ENCODE peak calls at places on chromosomes 11 and 22, in ten cellular contexts. J is stomach, Z is PC-3, M is GM12865, T is neural progenitor cell, H is fibroblast of mammary gland, Q is PC-9, N is cardiac fibroblast, S is lung, G is right lobe of liver. E is an unnamed sample.

GRCh38 chr11:57491371-57492061 is 24.0 kb downstream of the SLC43A1 start:
- DNase-seq in J (peak; percentile 50), Z (no peak), M (peak; percentile 62), T (peak; percentile 72), H (peak; percentile 36), Q (no peak), N (peak; percentile 36), S (no peak), G (no peak), E (no peak)

GRCh38 chr11:117072517-117073218 is 25.6 kb downstream of the SIK3 start:
- DNase-seq in J (no peak), Z (peak; percentile 98), M (peak; percentile 44), T (no peak), H (peak; percentile 96), Q (peak; percentile 38), N (peak; percentile 91), S (no peak), G (no peak), E (peak; percentile 87)

GRCh38 chr11:86798988-86799387 is 1.4 kb upstream of the PRSS23 start:
- DNase-seq in J (no peak), Z (peak; percentile 33), M (no peak), T (no peak), H (peak; percentile 65), Q (no peak), N (peak; percentile 92), S (no peak), G (no peak), E (peak; percentile 65)

GRCh38 chr11:47378011-47378835 is at the start of gene SPI1:
- DNase-seq in J (peak; percentile 60), Z (no peak), M (peak; percentile 90), T (no peak), H (no peak), Q (no peak), N (no peak), S (peak; percentile 78), G (peak; percentile 74), E (no peak)

GRCh38 chr22:29626497-29627195 is 23.2 kb downstream of the NF2 start:
- DNase-seq in J (no peak), Z (peak; percentile 82), M (no peak), T (no peak), H (peak; percentile 96), Q (no peak), N (peak; percentile 96), S (no peak), G (no peak), E (peak; percentile 85)

GRCh38 chr11:282171-282570 is 4.0 kb downstream of the NLRP6 start:
- DNase-seq in J (no peak), Z (no peak), M (no peak), T (no peak), H (no peak), Q (no peak), N (no peak), S (no peak), G (no peak), E (no peak)

GRCh38 chr11:19393941-19394340 is 153.2 kb upstream of the E2F8 start:
- DNase-seq in J (no peak), Z (no peak), M (no peak), T (no peak), H (peak; percentile 89), Q (no peak), N (peak; percentile 80), S (no peak), G (no peak), E (no peak)

GRCh38 chr11:17839450-17839849 is 104.9 kb downstream of the KCNC1 start:
- DNase-seq in J (no peak), Z (no peak), M (no peak), T (no peak), H (no peak), Q (no peak), N (no peak), S (no peak), G (no peak), E (no peak)

GRCh38 chr11:67506426-67507032 is 1.4 kb upstream of the PITPNM1 start:
- DNase-seq in J (peak; percentile 43), Z (no peak), M (no peak), T (no peak), H (no peak), Q (no peak), N (no peak), S (no peak), G (no peak), E (no peak)

GRCh38 chr11:110251837-110252236 is 44.6 kb downstream of the RDX start:
- DNase-seq in J (peak; percentile 49), Z (peak; percentile 99), M (no peak), T (no peak), H (peak; percentile 72), Q (peak; percentile 58), N (peak; percentile 74), S (no peak), G (no peak), E (peak; percentile 60)

GRCh38 chr11:75428301-75428724 is 4.7 kb downstream of the KLHL35 start:
- DNase-seq in J (peak; percentile 91), Z (peak; percentile 99), M (peak; percentile 50), T (peak; percentile 76), H (peak; percentile 86), Q (peak; percentile 95), N (peak; percentile 95), S (peak; percentile 86), G (peak; percentile 85), E (peak; percentile 67)

GRCh38 chr11:95068549-95068948 is 1.8 kb downstream of the SRSF8 start:
- DNase-seq in J (peak; percentile 81), Z (peak; percentile 97), M (peak; percentile 94), T (peak; percentile 67), H (peak; percentile 97), Q (peak; percentile 64), N (peak; percentile 97), S (peak; percentile 84), G (peak; percentile 69), E (peak; percentile 88)

GRCh38 chr11:7321708-7322448 is 70.2 kb downstream of the SYT9 start:
- DNase-seq in J (no peak), Z (no peak), M (no peak), T (no peak), H (no peak), Q (no peak), N (no peak), S (no peak), G (no peak), E (no peak)

GRCh38 chr11:46719048-46719542 is at the start of gene F2:
- DNase-seq in J (no peak), Z (no peak), M (no peak), T (no peak), H (no peak), Q (no peak), N (no peak), S (no peak), G (peak; percentile 82), E (no peak)

GRCh38 chr11:66262191-66262590 is 6.2 kb upstream of the RAB1B start:
- DNase-seq in J (no peak), Z (no peak), M (no peak), T (no peak), H (no peak), Q (no peak), N (no peak), S (no peak), G (no peak), E (no peak)

GRCh38 chr22:35893698-35894097 is 134.9 kb downstream of the RBFOX2 start:
- DNase-seq in J (no peak), Z (no peak), M (no peak), T (no peak), H (peak; percentile 77), Q (no peak), N (peak; percentile 43), S (no peak), G (no peak), E (no peak)

GRCh38 chr11:120336641-120337132 is 474 bp downstream of the ARHGEF12 start:
- DNase-seq in J (no peak), Z (peak; percentile 43), M (no peak), T (no peak), H (peak; percentile 33), Q (no peak), N (peak; percentile 51), S (peak; percentile 48), G (no peak), E (no peak)

GRCh38 chr22:30697975-30698374 is 3.3 kb downstream of the OSBP2 start:
- DNase-seq in J (no peak), Z (no peak), M (no peak), T (no peak), H (no peak), Q (no peak), N (no peak), S (no peak), G (no peak), E (no peak)

GRCh38 chr11:64894812-64895452 is 16.5 kb upstream of the EHD1 start:
- DNase-seq in J (no peak), Z (no peak), M (no peak), T (no peak), H (no peak), Q (no peak), N (no peak), S (no peak), G (no peak), E (no peak)
- TF ChIP-seq CTCF in J (no peak), Z (no peak), M (no peak), T (no peak), H (no peak), Q (no peak), N (no peak), S (no peak), G (no peak), E (no peak)

GRCh38 chr22:39151329-39151975 is 1.0 kb downstream of the CBX7 start:
- DNase-seq in J (no peak), Z (no peak), M (no peak), T (no peak), H (no peak), Q (no peak), N (no peak), S (no peak), G (no peak), E (no peak)
- H3K4me3 ChIP-seq in J (peak overlapping the region; percentile 86), Z (peak overlapping the region; percentile 63), M (peak overlapping the region; percentile 82), T (peak overlapping the region; percentile 55), H (peak overlapping the region; percentile 47), Q (peak overlapping the region; percentile 77), N (peak overlapping the region; percentile 61), S (peak overlapping the region; percentile 72), G (peak overlapping the region; percentile 76), E (peak overlapping the region; percentile 50)

DNA sequence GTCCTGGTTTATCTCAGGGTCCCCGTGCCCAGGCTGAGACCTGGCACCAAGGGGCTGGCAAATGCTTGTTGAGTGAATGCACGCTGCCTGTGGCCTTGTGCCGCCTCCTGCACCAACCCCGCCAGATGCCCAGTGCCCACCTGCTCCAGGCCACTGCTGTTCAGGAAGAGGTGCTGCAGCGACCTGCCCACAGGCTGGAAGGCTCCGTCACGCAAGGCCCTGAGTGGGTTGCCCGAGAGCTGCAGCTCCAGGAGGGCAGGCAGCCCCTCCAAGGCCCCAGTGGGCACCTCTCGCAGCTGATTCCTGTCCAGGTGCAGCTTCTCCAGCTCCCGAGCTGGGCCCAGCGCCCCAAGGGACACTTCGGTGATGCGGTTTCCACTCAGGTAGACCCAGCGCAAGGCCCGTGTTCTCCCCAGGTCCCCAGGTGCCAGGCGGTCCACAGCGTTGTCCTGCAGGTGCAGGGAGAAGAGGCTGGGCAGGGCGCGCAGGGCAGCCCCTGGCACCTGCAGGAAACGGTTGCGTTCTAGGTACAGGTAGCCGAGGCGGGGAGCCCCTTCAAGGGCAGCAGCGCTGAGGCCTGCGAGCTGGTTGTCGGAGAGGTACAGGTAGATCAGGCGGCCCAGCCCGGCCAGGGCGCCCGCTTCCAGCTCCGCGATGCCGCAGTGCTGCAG is 3.6 kb downstream of the CHADL start:
- DNase-seq in J (no peak), Z (no peak), M (no peak), T (no peak), H (no peak), Q (no peak), N (no peak), S (no peak), G (no peak), E (no peak)
- TF ChIP-seq CTCF in J (no peak), Z (no peak), M (no peak), T (no peak), H (no peak), Q (peak; percentile 67), N (no peak), S (no peak), G (no peak), E (no peak)

GRCh38 chr22:41909290-41910049 is 5.4 kb downstream of the SHISA8 start:
- DNase-seq in J (no peak), Z (no peak), M (no peak), T (peak; percentile 58), H (no peak), Q (no peak), N (no peak), S (no peak), G (no peak), E (no peak)
- H3K4me3 ChIP-seq in J (peak overlapping the region; percentile 49), Z (no peak overlapping the region), M (no peak overlapping the region), T (peak overlapping the region; percentile 38), H (no peak overlapping the region), Q (no peak overlapping the region), N (no peak overlapping the region), S (no peak overlapping the region), G (no peak overlapping the region), E (no peak overlapping the region)

E was measured in astrocyte of the cerebellum.